ENCODE peak calls at places on chromosomes 6 and 20, in eight cellular contexts. R, G, N, U, T, V, H and D are unnamed samples.
A peak's percentile ranks its signal among the peaks of the same experiment; 100 is the strongest.

GRCh38 chr6:167907837-167908681 is 81.3 kb downstream of the AFDN start:
- DNase-seq in G (no peak), H (no peak), U (no peak), T (no peak), R (peak; percentile 18), N (no peak), V (peak; percentile 18), D (peak; percentile 50)

GRCh38 chr6:89242574-89243330 is 25.6 kb upstream of the GABRR1 start:
- DNase-seq in T (no peak), N (no peak), H (peak; percentile 34), G (no peak), R (peak; percentile 91), V (peak; percentile 21), U (no peak), D (peak; percentile 27)

GRCh38 chr20:44692932-44693476 is 22.2 kb upstream of the CCN5 start:
- DNase-seq in T (no peak), G (peak; percentile 66), U (peak; percentile 86), H (peak; percentile 77), R (no peak), V (no peak), N (no peak), D (peak; percentile 92)

GRCh38 chr20:47546184-47547033 is 44.7 kb downstream of the NCOA3 start:
- DNase-seq in V (no peak), U (no peak), G (no peak), H (peak; percentile 83), N (no peak), R (no peak), T (no peak), D (peak; percentile 51)

GRCh38 chr20:55232647-55233046 is 757.3 kb downstream of the DOK5 start:
- DNase-seq in H (no peak), T (no peak), N (no peak), U (no peak), V (no peak), R (no peak), G (no peak), D (no peak)

GRCh38 chr6:113774122-113774835 is 82.9 kb upstream of the MARCKS start:
- DNase-seq in U (no peak), T (no peak), G (no peak), N (no peak), R (peak; percentile 51), V (no peak), H (peak; percentile 15), D (no peak)

GRCh38 chr6:63442870-63443269 is 123.1 kb upstream of the LGSN start:
- DNase-seq in H (no peak), G (no peak), V (no peak), R (no peak), N (no peak), T (no peak), U (no peak), D (no peak)

GRCh38 chr20:18904624-18905023 is 91.0 kb downstream of the SCP2D1 start:
- DNase-seq in N (no peak), G (no peak), T (no peak), R (peak; percentile 28), U (no peak), V (peak; percentile 6), H (no peak), D (no peak)

GRCh38 chr6:117493470-117493869 is 11.0 kb downstream of the DCBLD1 start:
- DNase-seq in N (no peak), T (no peak), R (no peak), H (no peak), V (no peak), G (no peak), U (no peak), D (no peak)

GRCh38 chr6:134065706-134066105 is 13.3 kb upstream of the SLC2A12 start:
- DNase-seq in H (no peak), T (no peak), V (peak; percentile 25), N (no peak), U (no peak), R (peak; percentile 58), G (no peak), D (no peak)

GRCh38 chr6:134064461-134064860 is 12.0 kb upstream of the SLC2A12 start:
- DNase-seq in N (no peak), G (no peak), T (no peak), U (no peak), V (no peak), R (no peak), H (no peak), D (no peak)

GRCh38 chr6:134061440-134061839 is 9.0 kb upstream of the SLC2A12 start:
- DNase-seq in H (no peak), G (no peak), U (no peak), V (no peak), N (no peak), R (no peak), T (no peak), D (no peak)

GRCh38 chr6:134063121-134063965 is 10.9 kb upstream of the SLC2A12 start:
- DNase-seq in G (no peak), N (no peak), H (no peak), V (no peak), T (no peak), U (no peak), R (no peak), D (no peak)

DNA sequence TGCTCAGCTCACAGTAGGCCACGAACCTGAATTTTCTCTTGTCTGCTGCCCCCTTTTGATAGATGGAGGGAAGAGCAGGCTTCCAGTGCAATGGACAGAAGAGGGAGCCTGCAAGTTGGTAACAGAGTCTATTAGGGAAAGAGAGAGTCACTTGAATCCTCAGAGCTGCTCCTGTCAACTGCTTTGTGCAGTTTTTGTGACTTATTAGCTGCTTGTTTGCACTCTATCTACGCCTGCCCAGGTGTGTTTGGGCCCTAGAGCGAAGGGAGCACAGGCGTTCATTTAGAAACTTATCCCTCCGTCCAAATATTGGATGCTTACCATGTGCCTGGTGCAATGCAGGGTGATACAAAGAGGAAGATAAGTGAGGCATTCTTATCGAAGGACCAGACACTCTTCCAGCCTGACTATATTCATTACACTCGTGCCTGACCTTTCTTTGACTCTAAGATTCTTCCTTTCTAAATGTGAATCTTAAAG is 11.6 kb upstream of the SLC2A12 start:
- DNase-seq in U (peak; percentile 37), T (no peak), V (peak; percentile 76), H (peak; percentile 68), N (no peak), R (peak; percentile 81), G (no peak), D (peak; percentile 55)
- TF ChIP-seq CTCF in U (peak; percentile 76), T (peak; percentile 79), V (peak; percentile 83), H (peak; percentile 98), N (peak; percentile 87), R (peak; percentile 90), G (peak; percentile 68), D (peak; percentile 98)

GRCh38 chr20:25733903-25734302 is 37.2 kb upstream of the ZNF337 start:
- DNase-seq in V (no peak), R (no peak), G (no peak), H (no peak), U (no peak), T (no peak), N (no peak), D (no peak)
- H3K27ac ChIP-seq in V (no peak overlapping the region), R (no peak overlapping the region), G (no peak overlapping the region), H (no peak overlapping the region), U (no peak overlapping the region), T (no peak overlapping the region), N (no peak overlapping the region), D (no peak overlapping the region)

DNA sequence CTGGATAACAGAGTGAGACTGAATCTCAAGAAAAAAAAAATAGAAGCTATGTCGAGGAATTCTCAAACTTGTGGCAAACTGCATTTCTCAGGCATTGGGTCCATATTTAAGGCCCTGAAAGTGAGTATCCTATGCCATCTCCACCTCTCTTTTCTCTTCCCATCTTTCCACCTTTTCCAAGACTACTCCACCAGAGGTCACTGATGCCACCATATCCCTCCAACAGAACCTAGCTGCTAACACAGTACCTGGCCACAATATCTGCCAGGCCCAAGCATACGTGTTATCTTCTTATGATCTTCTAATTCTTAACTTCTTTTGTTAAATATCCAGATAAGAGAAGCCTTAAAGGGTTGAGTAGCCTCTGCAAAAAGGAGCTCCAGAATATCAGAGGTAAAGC is 8.2 kb upstream of the ADGRF4 start:
- DNase-seq in N (no peak), H (no peak), T (no peak), R (no peak), U (no peak), G (no peak), V (no peak), D (no peak)
- TF ChIP-seq CTCF in N (no peak), H (no peak), T (no peak), R (no peak), U (no peak), G (no peak), V (no peak), D (peak; percentile 46)

GRCh38 chr6:37514840-37515239 is 15.1 kb upstream of the CCDC167 start:
- DNase-seq in T (no peak), G (no peak), R (no peak), U (no peak), H (no peak), V (no peak), N (no peak), D (no peak)

GRCh38 chr6:37516920-37517405 is 17.3 kb upstream of the CCDC167 start:
- DNase-seq in U (no peak), G (no peak), N (no peak), H (no peak), R (no peak), T (no peak), V (peak; percentile 42), D (no peak)

GRCh38 chr6:37517411-37517812 is 17.7 kb upstream of the CCDC167 start:
- DNase-seq in R (no peak), N (no peak), U (no peak), G (no peak), T (no peak), V (no peak), H (no peak), D (no peak)

GRCh38 chr6:37515712-37516075 is 16.0 kb upstream of the CCDC167 start:
- DNase-seq in G (no peak), T (no peak), U (no peak), R (no peak), V (no peak), H (no peak), N (no peak), D (no peak)

DNA sequence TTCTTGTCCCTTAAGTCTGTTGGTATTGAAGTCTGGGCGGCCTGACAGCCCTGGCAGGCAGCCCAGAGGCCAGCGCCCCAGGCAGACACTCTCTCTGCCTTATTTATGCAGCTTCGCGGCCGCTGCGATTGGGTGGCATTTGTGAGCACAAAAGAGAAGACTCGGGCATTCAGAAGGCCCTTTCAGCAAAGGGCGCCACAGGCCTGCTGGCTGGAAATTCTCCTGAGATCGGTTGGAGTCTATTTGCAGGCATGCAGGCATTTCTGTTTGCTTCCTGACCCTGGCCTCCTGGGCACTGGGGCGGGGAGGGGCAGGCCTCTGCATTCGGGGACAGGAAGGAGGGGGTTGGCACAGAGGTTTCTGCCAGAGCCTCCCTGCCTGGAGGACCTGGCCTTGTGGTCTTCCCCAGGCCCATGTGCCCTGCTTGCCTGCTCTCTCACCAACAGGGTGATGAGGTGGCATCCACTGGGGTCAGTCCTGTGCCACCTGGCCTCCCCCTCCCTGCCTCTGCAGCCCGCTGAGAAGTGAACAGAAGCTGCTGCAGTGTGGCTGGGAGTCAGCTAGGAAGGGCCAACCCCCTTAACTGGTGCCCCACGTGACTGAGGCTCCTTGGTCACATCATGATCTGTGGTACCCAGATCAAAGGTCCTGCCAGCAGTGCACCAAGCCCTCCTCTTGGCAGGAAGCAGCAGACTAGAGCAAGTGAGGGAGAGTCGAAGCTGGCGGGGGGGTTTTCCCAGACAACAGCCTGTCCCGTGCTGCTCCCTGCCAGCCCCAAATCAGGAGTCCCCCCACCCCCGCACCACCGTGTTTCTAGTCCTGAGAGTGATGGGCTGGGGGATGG is 16.6 kb upstream of the CCDC167 start:
- DNase-seq in V (peak; percentile 51), H (no peak), T (peak; percentile 68), U (no peak), N (peak; percentile 79), R (no peak), G (peak; percentile 40), D (peak; percentile 48)
- H3K27ac ChIP-seq in V (peak overlapping the region; percentile 9), H (no peak overlapping the region), T (peak overlapping the region; percentile 56), U (no peak overlapping the region), N (peak overlapping the region; percentile 84), R (no peak overlapping the region), G (no peak overlapping the region), D (no peak overlapping the region)